ENCODE peak calls at places on chromosomes 11 and 22, in six cellular contexts. R is WTC11; F is NCI-H2029 treated with DMSO at 0.1 percent for 48 hours; X is NCI-H1092; V is psoas muscle; L is activated naive CD8-positive, alpha-beta T cell treated with anti-CD3 and anti-CD28 coated beads for 36 hours. H is an unnamed sample.

GRCh38 chr11:120272303-120272702 is 32.4 kb downstream of the POU2F3 start:
- DNase-seq in R (no peak), V (no peak), L (no peak), X (no peak), F (no peak), H (no peak)

GRCh38 chr22:19382240-19382639 is 49.3 kb downstream of the HIRA start:
- DNase-seq in L (no peak), X (no peak), F (no peak), V (no peak), R (no peak), H (no peak)

GRCh38 chr11:19226378-19227195 is 14.2 kb downstream of the E2F8 start:
- DNase-seq in R (no peak), X (no peak), F (no peak), V (no peak), L (no peak), H (no peak)

GRCh38 chr11:61966673-61967176 is 709 bp downstream of the FTH1 start:
- DNase-seq in X (no peak), R (no peak), F (no peak), V (no peak), L (peak; percentile 21), H (peak; percentile 35)

GRCh38 chr11:55732936-55733335 is 40.3 kb upstream of the OR5D13 start:
- DNase-seq in L (no peak), V (no peak), X (no peak), R (no peak), F (no peak), H (no peak)

GRCh38 chr11:68053117-68053516 is 14.3 kb downstream of the TCIRG1 start:
- DNase-seq in F (no peak), R (no peak), L (no peak), V (peak; percentile 61), X (no peak), H (no peak)

GRCh38 chr22:47663615-47664605 is 901.5 kb downstream of the TBC1D22A start:
- DNase-seq in R (no peak), X (no peak), L (no peak), F (no peak), V (no peak), H (no peak)

GRCh38 chr22:49360746-49361145 is 466.9 kb downstream of the BRD1 start:
- DNase-seq in X (no peak), F (no peak), V (no peak), L (no peak), R (no peak), H (no peak)

GRCh38 chr11:87223816-87224215 is 186.1 kb downstream of the TMEM135 start:
- DNase-seq in V (no peak), R (no peak), X (no peak), F (no peak), L (no peak), H (no peak)

GRCh38 chr11:64999478-64999877 is 2.7 kb upstream of the BATF2 start:
- DNase-seq in R (no peak), X (no peak), F (no peak), L (no peak), V (no peak), H (no peak)

GRCh38 chr11:59171508-59172322 is at the start of gene DTX4:
- DNase-seq in F (peak; percentile 75), V (peak; percentile 95), L (peak; percentile 88), R (peak; percentile 96), X (peak; percentile 88), H (peak; percentile 94)

GRCh38 chr11:65118097-65118837 is 766 bp upstream of the ZNHIT2 start:
- DNase-seq in V (no peak), X (no peak), L (no peak), F (no peak), R (no peak), H (no peak)

GRCh38 chr11:74686792-74687191 is 44.4 kb downstream of the CHRDL2 start:
- DNase-seq in V (peak; percentile 16), F (no peak), R (no peak), X (no peak), L (no peak), H (no peak)

GRCh38 chr22:31646186-31647019 is 15.6 kb downstream of the PISD start:
- DNase-seq in R (no peak), V (no peak), X (no peak), L (peak; percentile 47), F (no peak), H (peak; percentile 76)

GRCh38 chr22:30287626-30288413 is 1.5 kb downstream of the CASTOR1 start:
- DNase-seq in L (peak; percentile 84), F (peak; percentile 38), R (peak; percentile 87), X (peak; percentile 64), V (peak; percentile 90), H (peak; percentile 97)

GRCh38 chr11:17952487-17952886 is 60.4 kb downstream of the SERGEF start:
- DNase-seq in R (no peak), L (no peak), X (no peak), F (no peak), V (no peak), H (no peak)

GRCh38 chr11:118430956-118431355 is 5.3 kb upstream of the KMT2A start:
- DNase-seq in R (no peak), L (no peak), F (no peak), X (no peak), V (no peak), H (no peak)

GRCh38 chr11:103673773-103674172 is 362.7 kb upstream of the DDI1 start:
- DNase-seq in R (no peak), V (no peak), F (no peak), X (no peak), L (no peak), H (no peak)

GRCh38 chr22:37563153-37564081 is 3.1 kb downstream of the CDC42EP1 start:
- DNase-seq in L (no peak), R (no peak), X (no peak), F (no peak), V (peak; percentile 81), H (no peak)

GRCh38 chr11:64007629-64008282 is 21.5 kb downstream of the OTUB1 start:
- DNase-seq in V (peak; percentile 92), R (peak; percentile 64), L (no peak), X (no peak), F (no peak), H (no peak)

GRCh38 chr11:76980196-76980595 is 54.0 kb upstream of the B3GNT6 start:
- DNase-seq in V (no peak), L (no peak), F (no peak), X (no peak), R (no peak), H (no peak)

GRCh38 chr11:112195906-112196305 is 20.6 kb downstream of the BCO2 start:
- DNase-seq in L (no peak), X (no peak), V (no peak), R (no peak), F (no peak), H (no peak)

GRCh38 chr11:111069076-111069475 is 176.4 kb upstream of the POU2AF2 start:
- DNase-seq in R (peak; percentile 28), F (no peak), X (no peak), L (no peak), V (no peak), H (no peak)

GRCh38 chr22:42519544-42520237 is at the start of gene RRP7A:
- DNase-seq in R (peak; percentile 83), L (peak; percentile 90), V (peak; percentile 88), F (no peak), X (peak; percentile 44), H (peak; percentile 90)

GRCh38 chr11:8732748-8733241 is 50.2 kb downstream of the RPL27A start:
- DNase-seq in L (no peak), F (no peak), V (peak; percentile 89), R (no peak), X (no peak), H (no peak)